ENCODE peak calls at places on chromosomes 13 and 19, in six cellular contexts. One of them, this sample, is unnamed.

GRCh38 chr13:65497265-65497664 is 1732.9 kb downstream of the PCDH9 start:
- DNase-seq in psoas muscle: no peak
- DNase-seq in Panc1: peak; percentile 20
- DNase-seq in fibroblast of villous mesenchyme: no peak
- DNase-seq in right atrium auricular region: no peak
- DNase-seq in BJ: peak; percentile 25
- DNase-seq in this sample: no peak

GRCh38 chr19:33438016-33438671 is 64.6 kb downstream of the CEBPG start:
- DNase-seq in psoas muscle: peak; percentile 71
- DNase-seq in BJ: no peak
- DNase-seq in Panc1: no peak
- DNase-seq in right atrium auricular region: no peak
- DNase-seq in fibroblast of villous mesenchyme: no peak
- DNase-seq in this sample: no peak

GRCh38 chr19:54209058-54209747 is 8.5 kb downstream of the RPS9 start:
- DNase-seq in Panc1: no peak
- DNase-seq in right atrium auricular region: no peak
- DNase-seq in BJ: no peak
- DNase-seq in psoas muscle: no peak
- DNase-seq in fibroblast of villous mesenchyme: no peak
- DNase-seq in this sample: no peak

GRCh38 chr19:11300811-11301120 is 4.8 kb downstream of the TSPAN16 start:
- DNase-seq in right atrium auricular region: no peak
- DNase-seq in psoas muscle: no peak
- DNase-seq in Panc1: no peak
- DNase-seq in fibroblast of villous mesenchyme: no peak
- DNase-seq in BJ: no peak
- DNase-seq in this sample: no peak

GRCh38 chr13:109010912-109011311 is 381.5 kb downstream of the MYO16 start:
- DNase-seq in BJ: no peak
- DNase-seq in right atrium auricular region: no peak
- DNase-seq in psoas muscle: no peak
- DNase-seq in fibroblast of villous mesenchyme: no peak
- DNase-seq in Panc1: no peak
- DNase-seq in this sample: no peak

GRCh38 chr19:4077800-4078683 is 11.3 kb upstream of the ZBTB7A start:
- DNase-seq in Panc1: no peak
- DNase-seq in psoas muscle: peak; percentile 82
- DNase-seq in fibroblast of villous mesenchyme: no peak
- DNase-seq in BJ: no peak
- DNase-seq in right atrium auricular region: no peak
- DNase-seq in this sample: no peak

GRCh38 chr19:7294571-7295212 is 478 bp upstream of the INSR start:
- DNase-seq in right atrium auricular region: peak; percentile 70
- DNase-seq in BJ: no peak
- DNase-seq in Panc1: no peak
- DNase-seq in psoas muscle: peak; percentile 93
- DNase-seq in fibroblast of villous mesenchyme: peak; percentile 44
- DNase-seq in this sample: peak; percentile 1

GRCh38 chr13:31631071-31631470 is 108.3 kb upstream of the RXFP2 start:
- DNase-seq in right atrium auricular region: no peak
- DNase-seq in fibroblast of villous mesenchyme: no peak
- DNase-seq in BJ: no peak
- DNase-seq in psoas muscle: no peak
- DNase-seq in Panc1: no peak
- DNase-seq in this sample: no peak

GRCh38 chr19:52942371-52943133 is 19.3 kb upstream of the ZNF888 start:
- DNase-seq in right atrium auricular region: peak; percentile 95
- DNase-seq in Panc1: no peak
- DNase-seq in BJ: peak; percentile 41
- DNase-seq in fibroblast of villous mesenchyme: peak; percentile 83
- DNase-seq in psoas muscle: peak; percentile 94
- DNase-seq in this sample: no peak

GRCh38 chr13:105991622-105992254 is 543.7 kb downstream of the EFNB2 start:
- DNase-seq in right atrium auricular region: no peak
- DNase-seq in BJ: no peak
- DNase-seq in fibroblast of villous mesenchyme: peak; percentile 41
- DNase-seq in psoas muscle: no peak
- DNase-seq in Panc1: no peak
- DNase-seq in this sample: peak; percentile 93

GRCh38 chr13:93476175-93476574 is 249.6 kb downstream of the GPC6 start:
- DNase-seq in Panc1: no peak
- DNase-seq in psoas muscle: no peak
- DNase-seq in right atrium auricular region: no peak
- DNase-seq in BJ: no peak
- DNase-seq in fibroblast of villous mesenchyme: peak; percentile 61
- DNase-seq in this sample: peak; percentile 85
- H3K4me3 ChIP-seq in Panc1: no peak overlapping the region
- H3K4me3 ChIP-seq in psoas muscle: no peak overlapping the region
- H3K4me3 ChIP-seq in right atrium auricular region: no peak overlapping the region
- H3K4me3 ChIP-seq in BJ: no peak overlapping the region
- H3K4me3 ChIP-seq in fibroblast of villous mesenchyme: no peak overlapping the region
- H3K4me3 ChIP-seq in this sample: no peak overlapping the region

DNA sequence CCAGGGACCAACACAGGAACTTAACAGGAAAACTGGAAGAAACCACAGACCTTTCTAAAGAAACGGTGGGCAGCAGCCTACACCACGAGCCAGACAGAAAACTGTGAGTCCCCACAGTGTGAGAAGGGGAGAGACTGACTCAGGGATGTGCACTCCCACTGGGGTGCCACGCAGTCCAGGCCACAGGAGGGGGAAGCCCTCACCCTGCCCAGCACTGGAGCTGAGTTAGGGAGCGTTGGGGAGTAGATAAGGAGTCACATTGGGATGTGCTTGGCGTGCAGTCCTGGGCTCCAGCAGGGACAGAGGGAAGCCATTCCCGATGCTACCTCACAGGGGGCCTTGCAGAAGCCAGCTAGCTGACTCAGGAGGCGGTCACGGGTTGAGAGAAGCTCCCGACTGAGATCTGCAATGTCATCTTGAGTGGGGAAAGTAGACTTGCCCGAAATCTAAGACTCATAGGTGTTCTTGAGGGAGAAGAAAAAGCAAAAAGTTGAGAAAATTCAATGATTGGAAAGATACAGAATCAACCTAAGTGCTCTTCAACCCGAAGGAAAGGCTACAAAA is 17.3 kb downstream of the SIGLEC8 start:
- DNase-seq in right atrium auricular region: no peak
- DNase-seq in psoas muscle: no peak
- DNase-seq in Panc1: no peak
- DNase-seq in BJ: no peak
- DNase-seq in fibroblast of villous mesenchyme: no peak
- DNase-seq in this sample: no peak
- H3K4me3 ChIP-seq in right atrium auricular region: no peak overlapping the region
- H3K4me3 ChIP-seq in psoas muscle: no peak overlapping the region
- H3K4me3 ChIP-seq in Panc1: no peak overlapping the region
- H3K4me3 ChIP-seq in BJ: no peak overlapping the region
- H3K4me3 ChIP-seq in fibroblast of villous mesenchyme: no peak overlapping the region
- H3K4me3 ChIP-seq in this sample: no peak overlapping the region

GRCh38 chr19:35116085-35116801 is 620 bp downstream of the FXYD3 start:
- DNase-seq in right atrium auricular region: no peak
- DNase-seq in Panc1: no peak
- DNase-seq in psoas muscle: no peak
- DNase-seq in BJ: no peak
- DNase-seq in fibroblast of villous mesenchyme: no peak
- DNase-seq in this sample: no peak

GRCh38 chr19:35117017-35117570 is 1.5 kb downstream of the FXYD3 start:
- DNase-seq in right atrium auricular region: no peak
- DNase-seq in psoas muscle: no peak
- DNase-seq in Panc1: no peak
- DNase-seq in fibroblast of villous mesenchyme: no peak
- DNase-seq in BJ: no peak
- DNase-seq in this sample: no peak

GRCh38 chr19:35117791-35118190 is 2.2 kb downstream of the FXYD3 start:
- DNase-seq in fibroblast of villous mesenchyme: no peak
- DNase-seq in right atrium auricular region: no peak
- DNase-seq in BJ: no peak
- DNase-seq in Panc1: no peak
- DNase-seq in psoas muscle: no peak
- DNase-seq in this sample: no peak

GRCh38 chr19:35114656-35115537 is 726 bp upstream of the FXYD3 start:
- DNase-seq in BJ: no peak
- DNase-seq in fibroblast of villous mesenchyme: peak; percentile 50
- DNase-seq in right atrium auricular region: no peak
- DNase-seq in Panc1: peak; percentile 43
- DNase-seq in psoas muscle: peak; percentile 83
- DNase-seq in this sample: no peak

DNA sequence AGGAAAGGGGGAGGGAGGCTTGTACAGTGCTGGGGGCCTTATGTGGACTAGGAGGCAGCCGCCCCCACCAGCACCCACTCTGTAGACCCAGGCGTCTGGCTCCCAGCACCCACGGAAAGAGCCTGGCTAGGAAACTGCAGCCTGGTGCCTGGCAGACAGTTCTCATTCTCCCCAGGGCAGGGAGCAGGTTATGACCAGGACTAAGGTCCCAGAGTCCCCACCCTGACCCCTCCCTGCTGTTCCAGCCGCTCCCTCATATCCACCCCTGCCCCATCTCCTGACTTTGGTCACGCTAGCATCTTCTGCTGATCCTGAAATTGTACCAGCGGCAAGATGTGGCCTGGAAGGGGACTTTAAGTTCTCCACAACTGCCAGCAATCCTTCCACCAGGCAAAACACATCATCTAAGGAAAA is at the start of gene FXYD3:
- DNase-seq in fibroblast of villous mesenchyme: no peak
- DNase-seq in psoas muscle: no peak
- DNase-seq in BJ: no peak
- DNase-seq in right atrium auricular region: no peak
- DNase-seq in Panc1: no peak
- DNase-seq in this sample: no peak
- H3K4me3 ChIP-seq in fibroblast of villous mesenchyme: peak within 1 kb of the TSS; percentile 32
- H3K4me3 ChIP-seq in psoas muscle: peak within 1 kb of the TSS; percentile 63
- H3K4me3 ChIP-seq in BJ: no peak within 1 kb of the TSS
- H3K4me3 ChIP-seq in right atrium auricular region: peak within 1 kb of the TSS; percentile 39
- H3K4me3 ChIP-seq in Panc1: no peak within 1 kb of the TSS
- H3K4me3 ChIP-seq in this sample: peak within 1 kb of the TSS; percentile 26

GRCh38 chr19:47542030-47542475 is 27.2 kb upstream of the NAPA start:
- DNase-seq in BJ: no peak
- DNase-seq in Panc1: no peak
- DNase-seq in right atrium auricular region: no peak
- DNase-seq in psoas muscle: no peak
- DNase-seq in fibroblast of villous mesenchyme: peak; percentile 86
- DNase-seq in this sample: no peak
- H3K4me3 ChIP-seq in BJ: no peak overlapping the region
- H3K4me3 ChIP-seq in Panc1: no peak overlapping the region
- H3K4me3 ChIP-seq in right atrium auricular region: no peak overlapping the region
- H3K4me3 ChIP-seq in psoas muscle: no peak overlapping the region
- H3K4me3 ChIP-seq in fibroblast of villous mesenchyme: no peak overlapping the region
- H3K4me3 ChIP-seq in this sample: no peak overlapping the region

GRCh38 chr13:99984463-99985242 is 3.1 kb downstream of the ZIC2 start:
- DNase-seq in right atrium auricular region: no peak
- DNase-seq in BJ: no peak
- DNase-seq in psoas muscle: no peak
- DNase-seq in fibroblast of villous mesenchyme: no peak
- DNase-seq in Panc1: no peak
- DNase-seq in this sample: no peak

GRCh38 chr13:99983401-99984133 is 2.0 kb downstream of the ZIC2 start:
- DNase-seq in right atrium auricular region: no peak
- DNase-seq in BJ: no peak
- DNase-seq in psoas muscle: no peak
- DNase-seq in Panc1: no peak
- DNase-seq in fibroblast of villous mesenchyme: no peak
- DNase-seq in this sample: no peak

GRCh38 chr13:99985243-99985874 is 3.8 kb downstream of the ZIC2 start:
- DNase-seq in BJ: no peak
- DNase-seq in psoas muscle: no peak
- DNase-seq in Panc1: no peak
- DNase-seq in right atrium auricular region: no peak
- DNase-seq in fibroblast of villous mesenchyme: no peak
- DNase-seq in this sample: no peak

GRCh38 chr13:99982741-99983400 is 1.3 kb downstream of the ZIC2 start:
- DNase-seq in right atrium auricular region: no peak
- DNase-seq in BJ: no peak
- DNase-seq in psoas muscle: no peak
- DNase-seq in fibroblast of villous mesenchyme: no peak
- DNase-seq in Panc1: no peak
- DNase-seq in this sample: no peak

GRCh38 chr13:99984134-99984462 is 2.5 kb downstream of the ZIC2 start:
- DNase-seq in psoas muscle: no peak
- DNase-seq in BJ: no peak
- DNase-seq in Panc1: no peak
- DNase-seq in fibroblast of villous mesenchyme: no peak
- DNase-seq in right atrium auricular region: no peak
- DNase-seq in this sample: no peak
- H3K4me3 ChIP-seq in psoas muscle: no peak overlapping the region
- H3K4me3 ChIP-seq in BJ: no peak overlapping the region
- H3K4me3 ChIP-seq in Panc1: peak overlapping the region; percentile 75
- H3K4me3 ChIP-seq in fibroblast of villous mesenchyme: no peak overlapping the region
- H3K4me3 ChIP-seq in right atrium auricular region: no peak overlapping the region
- H3K4me3 ChIP-seq in this sample: no peak overlapping the region

GRCh38 chr19:17968376-17968775 is 1.5 kb downstream of the KCNN1 start:
- DNase-seq in Panc1: no peak
- DNase-seq in psoas muscle: no peak
- DNase-seq in fibroblast of villous mesenchyme: no peak
- DNase-seq in right atrium auricular region: no peak
- DNase-seq in BJ: no peak
- DNase-seq in this sample: no peak

GRCh38 chr19:17966115-17966455 is 822 bp upstream of the KCNN1 start:
- DNase-seq in fibroblast of villous mesenchyme: no peak
- DNase-seq in right atrium auricular region: no peak
- DNase-seq in BJ: no peak
- DNase-seq in psoas muscle: no peak
- DNase-seq in Panc1: no peak
- DNase-seq in this sample: no peak

GRCh38 chr19:17965370-17966114 is 1.4 kb upstream of the KCNN1 start:
- DNase-seq in psoas muscle: no peak
- DNase-seq in BJ: no peak
- DNase-seq in right atrium auricular region: no peak
- DNase-seq in fibroblast of villous mesenchyme: no peak
- DNase-seq in Panc1: no peak
- DNase-seq in this sample: no peak

GRCh38 chr19:17967258-17968051 is 548 bp downstream of the KCNN1 start:
- DNase-seq in psoas muscle: no peak
- DNase-seq in Panc1: no peak
- DNase-seq in right atrium auricular region: no peak
- DNase-seq in fibroblast of villous mesenchyme: no peak
- DNase-seq in BJ: no peak
- DNase-seq in this sample: no peak

GRCh38 chr19:17966497-17967257 is at the start of gene KCNN1:
- DNase-seq in Panc1: no peak
- DNase-seq in BJ: no peak
- DNase-seq in right atrium auricular region: no peak
- DNase-seq in fibroblast of villous mesenchyme: no peak
- DNase-seq in psoas muscle: no peak
- DNase-seq in this sample: no peak
- H3K4me3 ChIP-seq in Panc1: peak within 1 kb of the TSS; percentile 33
- H3K4me3 ChIP-seq in BJ: no peak within 1 kb of the TSS
- H3K4me3 ChIP-seq in right atrium auricular region: peak within 1 kb of the TSS; percentile 29
- H3K4me3 ChIP-seq in fibroblast of villous mesenchyme: no peak within 1 kb of the TSS
- H3K4me3 ChIP-seq in psoas muscle: peak within 1 kb of the TSS; percentile 38
- H3K4me3 ChIP-seq in this sample: peak within 1 kb of the TSS; percentile 9

This sample was measured in skeletal muscle cell.